ENCODE peak calls at places on chromosome 1, in ten cellular contexts. T is hepatocyte, L is ELF-1, F is T-helper 9 cell, P is activated T-helper 1 cell treated with Interleukin-2 at 50 U/mL for 16 hours, J is psoas muscle, Q is LoVo, A is WTC11, Y is adipocyte, U is GM12864. N is an unnamed sample.

GRCh38 chr1:186142916-186143315 is 232.1 kb downstream of the TPR start:
- DNase-seq in T (no peak), L (no peak), F (no peak), P (no peak), J (no peak), Q (no peak), A (no peak), Y (no peak), U (no peak), N (no peak)

GRCh38 chr1:115062542-115063004 is 26.7 kb downstream of the TSPAN2 start:
- DNase-seq in T (peak; percentile 23), L (no peak), F (peak; percentile 91), P (peak; percentile 89), J (peak; percentile 60), Q (peak; percentile 89), A (no peak), Y (no peak), U (no peak), N (peak; percentile 26)

GRCh38 chr1:64183985-64184440 is 19.4 kb upstream of the UBE2U start:
- DNase-seq in T (no peak), L (no peak), F (no peak), P (no peak), J (no peak), Q (no peak), A (no peak), Y (peak; percentile 84), U (no peak), N (no peak)

GRCh38 chr1:63534406-63534805 is 11.1 kb downstream of the EFCAB7 start:
- DNase-seq in T (no peak), L (no peak), F (no peak), P (no peak), J (no peak), Q (no peak), A (no peak), Y (no peak), U (no peak), N (no peak)

GRCh38 chr1:234899041-234899787 is 229.4 kb downstream of the TOMM20 start:
- DNase-seq in T (peak; percentile 69), L (peak; percentile 40), F (no peak), P (no peak), J (no peak), Q (no peak), A (peak; percentile 19), Y (no peak), U (no peak), N (peak; percentile 60)

GRCh38 chr1:9589144-9589718 is 520 bp downstream of the TMEM201 start:
- DNase-seq in T (peak; percentile 57), L (peak; percentile 42), F (peak; percentile 25), P (peak; percentile 7), J (no peak), Q (peak; percentile 12), A (no peak), Y (peak; percentile 68), U (no peak), N (no peak)

GRCh38 chr1:243294723-243295121 is 38.9 kb downstream of the SDCCAG8 start:
- DNase-seq in T (no peak), L (no peak), F (no peak), P (no peak), J (no peak), Q (no peak), A (no peak), Y (peak; percentile 38), U (no peak), N (no peak)

GRCh38 chr1:205444931-205445652 is 10.8 kb downstream of the BLACAT1 start:
- DNase-seq in T (no peak), L (peak; percentile 80), F (no peak), P (no peak), J (peak; percentile 74), Q (no peak), A (peak; percentile 84), Y (no peak), U (no peak), N (peak; percentile 50)

GRCh38 chr1:225526878-225527277 is 99.0 kb upstream of the LBR start:
- DNase-seq in T (no peak), L (no peak), F (no peak), P (no peak), J (no peak), Q (no peak), A (no peak), Y (no peak), U (no peak), N (no peak)

GRCh38 chr1:24236170-24237045 is 49.3 kb upstream of the IFNLR1 start:
- DNase-seq in T (peak; percentile 49), L (peak; percentile 46), F (no peak), P (no peak), J (no peak), Q (peak; percentile 77), A (no peak), Y (peak; percentile 26), U (no peak), N (no peak)

GRCh38 chr1:146022403-146023127 is 1.0 kb upstream of the HJV start:
- DNase-seq in T (no peak), L (no peak), F (no peak), P (no peak), J (no peak), Q (no peak), A (no peak), Y (no peak), U (no peak), N (no peak)

GRCh38 chr1:1082239-1083180 is 8.4 kb upstream of the RNF223 start:
- DNase-seq in T (peak; percentile 8), L (no peak), F (no peak), P (no peak), J (peak; percentile 48), Q (no peak), A (no peak), Y (no peak), U (no peak), N (peak; percentile 1)

N was measured in gastrocnemius medialis.